ENCODE peak calls at places on chromosome 1, in six cellular contexts. O is NCI-H1105; B is Panc1; E is effector memory CD4-positive, alpha-beta T cell; F is stimulated activated CD8-positive, alpha-beta memory T cell treated with anti-CD3 and anti-CD28 coated beads, Interleukin-7, amount 100 ng/mL, for 1 hour; J is GM23338. I is an unnamed sample.

GRCh38 chr1:109235137-109235536 is 14.2 kb upstream of the CELSR2 start:
- DNase-seq in O (no peak), B (no peak), E (no peak), F (no peak), J (no peak), I (no peak)

GRCh38 chr1:111471012-111471411 is 2.8 kb upstream of the C1orf162 start:
- DNase-seq in O (no peak), B (no peak), E (peak), F (peak), J (no peak), I (no peak)

GRCh38 chr1:235050911-235051360 is 77.7 kb downstream of the TOMM20 start:
- DNase-seq in O (no peak), B (no peak), E (no peak), F (no peak), J (no peak), I (no peak)

GRCh38 chr1:209387969-209388329 is 195.6 kb upstream of the CAMK1G start:
- DNase-seq in O (no peak), B (no peak), E (no peak), F (no peak), J (no peak), I (no peak)

GRCh38 chr1:239321877-239322276 is 64.5 kb upstream of the CHRM3 start:
- DNase-seq in O (no peak), B (no peak), E (no peak), F (no peak), J (no peak), I (no peak)

GRCh38 chr1:192943522-192943921 is 115.6 kb downstream of the UCHL5 start:
- DNase-seq in O (no peak), B (no peak), E (no peak), F (no peak), J (no peak), I (no peak)

GRCh38 chr1:91774520-91775203 is 111.3 kb downstream of the TGFBR3 start:
- DNase-seq in O (no peak), B (no peak), E (no peak), F (no peak), J (no peak), I (no peak)

GRCh38 chr1:64663654-64664053 is 81.2 kb upstream of the RAVER2 start:
- DNase-seq in O (no peak), B (no peak), E (no peak), F (no peak), J (peak), I (peak)

GRCh38 chr1:235809949-235810348 is 56.8 kb downstream of the LYST start:
- DNase-seq in O (no peak), B (no peak), E (no peak), F (no peak), J (no peak), I (no peak)

GRCh38 chr1:37486680-37487618 is 12.6 kb downstream of the ZC3H12A start:
- DNase-seq in O (no peak), B (no peak), E (peak), F (peak), J (peak), I (peak)

GRCh38 chr1:165253818-165254254 is 102.7 kb downstream of the LMX1A start:
- DNase-seq in O (no peak), B (no peak), E (no peak), F (no peak), J (no peak), I (peak)

GRCh38 chr1:207962716-207963428 is 51.9 kb upstream of the CD34 start:
- DNase-seq in O (no peak), B (no peak), E (no peak), F (no peak), J (peak), I (no peak)

GRCh38 chr1:241636291-241636690 is 3.9 kb downstream of the CHML start:
- DNase-seq in O (no peak), B (no peak), E (no peak), F (no peak), J (no peak), I (no peak)

GRCh38 chr1:172699111-172699510 is 40.2 kb downstream of the FASLG start:
- DNase-seq in O (no peak), B (no peak), E (peak), F (peak), J (no peak), I (no peak)

GRCh38 chr1:158654570-158654969 is 31.9 kb downstream of the SPTA1 start:
- DNase-seq in O (no peak), B (no peak), E (no peak), F (no peak), J (peak), I (peak)